ENCODE peak calls at places on chromosomes 16 and 17, in ten cellular contexts. J is HCEC 1CT; G is CD8-positive, alpha-beta memory T cell; W is activated CD8-positive, alpha-beta memory T cell treated with anti-CD3 and anti-CD28 coated beads for 24 hours; X is NCI-H1092 treated with DMSO at 0.1 percent for 48 hours; O is astrocyte of the hippocampus; H is GM03348; R is aorta; D is esophagus squamous epithelium; Z is effector CD4-positive, alpha-beta T cell. E is an unnamed sample.

GRCh38 chr16:68642436-68643064 is 2.6 kb upstream of the CDH3 start:
- DNase-seq in J (no peak), G (no peak), W (no peak), X (peak; percentile 22), O (peak; percentile 63), H (peak; percentile 46), R (no peak), D (no peak), Z (no peak), E (no peak)

GRCh38 chr16:7004266-7004665 is 328.4 kb upstream of the RBFOX1 start:
- DNase-seq in J (no peak), G (no peak), W (no peak), X (no peak), O (no peak), H (no peak), R (no peak), D (no peak), Z (no peak), E (no peak)

GRCh38 chr16:49833055-49833454 is 22.9 kb downstream of the ZNF423 start:
- DNase-seq in J (no peak), G (no peak), W (no peak), X (no peak), O (peak; percentile 53), H (no peak), R (peak; percentile 79), D (no peak), Z (no peak), E (no peak)

GRCh38 chr16:77748426-77748825 is 26.1 kb downstream of the NUDT7 start:
- DNase-seq in J (no peak), G (no peak), W (no peak), X (no peak), O (no peak), H (no peak), R (no peak), D (no peak), Z (no peak), E (no peak)

GRCh38 chr17:19578545-19578944 is 44.9 kb downstream of the SLC47A1 start:
- DNase-seq in J (no peak), G (no peak), W (no peak), X (no peak), O (peak; percentile 31), H (no peak), R (no peak), D (no peak), Z (no peak), E (no peak)

GRCh38 chr16:57802635-57803412 is 533 bp upstream of the KIFC3 start:
- DNase-seq in J (peak; percentile 13), G (no peak), W (no peak), X (peak; percentile 36), O (peak; percentile 48), H (no peak), R (no peak), D (no peak), Z (no peak), E (no peak)

GRCh38 chr16:9053006-9053601 is 38.3 kb upstream of the HAPSTR1 start:
- DNase-seq in J (peak; percentile 71), G (no peak), W (no peak), X (peak; percentile 35), O (peak; percentile 93), H (peak; percentile 54), R (peak; percentile 79), D (no peak), Z (no peak), E (no peak)

GRCh38 chr17:491086-492014 is 138.7 kb upstream of the RPH3AL start:
- DNase-seq in J (no peak), G (peak; percentile 7), W (peak; percentile 84), X (no peak), O (peak; percentile 78), H (peak; percentile 91), R (peak; percentile 86), D (no peak), Z (peak; percentile 16), E (no peak)

GRCh38 chr17:41784207-41784744 is 2.2 kb downstream of the JUP start:
- DNase-seq in J (no peak), G (no peak), W (no peak), X (no peak), O (peak; percentile 73), H (no peak), R (no peak), D (no peak), Z (no peak), E (no peak)

GRCh38 chr17:68515238-68515637 is 3.0 kb downstream of the PRKAR1A start:
- DNase-seq in J (no peak), G (no peak), W (no peak), X (no peak), O (peak; percentile 28), H (no peak), R (no peak), D (no peak), Z (no peak), E (no peak)

E was measured in vagina.